ENCODE peak calls at places on chromosomes 11 and 22, in four cellular contexts. One of them, this sample, is unnamed.
A peak's percentile ranks its signal among the peaks of the same experiment; 100 is the strongest.

GRCh38 chr11:34204396-34205279 is 99.2 kb downstream of the NAT10 start:
- DNase-seq in A549: peak; percentile 89
- DNase-seq in transverse colon: no peak
- DNase-seq in stomach: peak; percentile 31
- DNase-seq in this sample: no peak

GRCh38 chr11:44028401-44028800 is 19.4 kb upstream of the ACCSL start:
- DNase-seq in A549: no peak
- DNase-seq in transverse colon: no peak
- DNase-seq in stomach: no peak
- DNase-seq in this sample: no peak

GRCh38 chr22:44721206-44721605 is 19.2 kb downstream of the PRR5 start:
- DNase-seq in A549: no peak
- DNase-seq in transverse colon: no peak
- DNase-seq in stomach: no peak
- DNase-seq in this sample: no peak

GRCh38 chr22:38347944-38348750 is 30.9 kb upstream of the CSNK1E start:
- DNase-seq in A549: no peak
- DNase-seq in transverse colon: peak; percentile 32
- DNase-seq in stomach: peak; percentile 17
- DNase-seq in this sample: peak; percentile 11

GRCh38 chr11:109075976-109076375 is 346.0 kb upstream of the C11orf87 start:
- DNase-seq in A549: no peak
- DNase-seq in transverse colon: no peak
- DNase-seq in stomach: no peak
- DNase-seq in this sample: no peak

GRCh38 chr11:827146-827860 is 416 bp upstream of the CRACR2B start:
- DNase-seq in A549: no peak
- DNase-seq in transverse colon: peak; percentile 74
- DNase-seq in stomach: peak; percentile 84
- DNase-seq in this sample: no peak

GRCh38 chr11:119729581-119730346 is 764 bp upstream of the NECTIN1 start:
- DNase-seq in A549: peak; percentile 37
- DNase-seq in transverse colon: peak; percentile 77
- DNase-seq in stomach: peak; percentile 52
- DNase-seq in this sample: no peak

GRCh38 chr11:73267122-73267846 is 4.9 kb upstream of the P2RY6 start:
- DNase-seq in A549: no peak
- DNase-seq in transverse colon: no peak
- DNase-seq in stomach: peak; percentile 2
- DNase-seq in this sample: no peak

GRCh38 chr11:118918128-118918685 is 7.5 kb downstream of the BCL9L start:
- DNase-seq in A549: peak; percentile 95
- DNase-seq in transverse colon: peak; percentile 92
- DNase-seq in stomach: peak; percentile 78
- DNase-seq in this sample: peak; percentile 88

GRCh38 chr22:42277232-42277753 is 6.8 kb upstream of the TCF20 start:
- DNase-seq in A549: no peak
- DNase-seq in transverse colon: no peak
- DNase-seq in stomach: no peak
- DNase-seq in this sample: no peak

GRCh38 chr11:113867843-113868503 is 7.4 kb downstream of the USP28 start:
- DNase-seq in A549: no peak
- DNase-seq in transverse colon: no peak
- DNase-seq in stomach: no peak
- DNase-seq in this sample: no peak

GRCh38 chr11:76186776-76187279 is 19.5 kb downstream of the WNT11 start:
- DNase-seq in A549: no peak
- DNase-seq in transverse colon: no peak
- DNase-seq in stomach: peak; percentile 59
- DNase-seq in this sample: no peak

GRCh38 chr11:11229691-11230090 is 123.4 kb downstream of the CSNK2A3 start:
- DNase-seq in A549: no peak
- DNase-seq in transverse colon: no peak
- DNase-seq in stomach: no peak
- DNase-seq in this sample: no peak

GRCh38 chr11:9396752-9397151 is 12.3 kb downstream of the IPO7 start:
- DNase-seq in A549: no peak
- DNase-seq in transverse colon: no peak
- DNase-seq in stomach: no peak
- DNase-seq in this sample: no peak

GRCh38 chr11:121904148-121904547 is 211.9 kb downstream of the BLID start:
- DNase-seq in A549: no peak
- DNase-seq in transverse colon: no peak
- DNase-seq in stomach: no peak
- DNase-seq in this sample: no peak

GRCh38 chr22:47000256-47000655 is 237.8 kb downstream of the TBC1D22A start:
- DNase-seq in A549: no peak
- DNase-seq in transverse colon: no peak
- DNase-seq in stomach: no peak
- DNase-seq in this sample: no peak

GRCh38 chr22:24424001-24424900 is 3.1 kb upstream of the ADORA2A start:
- DNase-seq in A549: no peak
- DNase-seq in transverse colon: no peak
- DNase-seq in stomach: no peak
- DNase-seq in this sample: no peak

GRCh38 chr11:44316388-44317240 is 6.7 kb upstream of the ALX4 start:
- DNase-seq in A549: peak; percentile 39
- DNase-seq in transverse colon: no peak
- DNase-seq in stomach: no peak
- DNase-seq in this sample: no peak

GRCh38 chr11:105367129-105367528 is 227.6 kb upstream of the CARD18 start:
- DNase-seq in A549: no peak
- DNase-seq in transverse colon: no peak
- DNase-seq in stomach: no peak
- DNase-seq in this sample: no peak

GRCh38 chr11:43010042-43010441 is 301.8 kb upstream of the API5 start:
- DNase-seq in A549: no peak
- DNase-seq in transverse colon: no peak
- DNase-seq in stomach: no peak
- DNase-seq in this sample: no peak

GRCh38 chr11:70510106-70510505 is 111.8 kb downstream of the CTTN start:
- DNase-seq in A549: no peak
- DNase-seq in transverse colon: no peak
- DNase-seq in stomach: no peak
- DNase-seq in this sample: no peak

GRCh38 chr11:45106006-45106405 is 40.4 kb upstream of the PRDM11 start:
- DNase-seq in A549: no peak
- DNase-seq in transverse colon: no peak
- DNase-seq in stomach: no peak
- DNase-seq in this sample: no peak

GRCh38 chr11:119237515-119237914 is 31.4 kb downstream of the CBL start:
- DNase-seq in A549: no peak
- DNase-seq in transverse colon: no peak
- DNase-seq in stomach: no peak
- DNase-seq in this sample: no peak

GRCh38 chr11:77073328-77074001 is 6.7 kb downstream of the CAPN5 start:
- DNase-seq in A549: peak; percentile 75
- DNase-seq in transverse colon: peak; percentile 93
- DNase-seq in stomach: peak; percentile 77
- DNase-seq in this sample: peak; percentile 89

GRCh38 chr11:15035283-15035682 is 38.1 kb upstream of the CALCB start:
- DNase-seq in A549: no peak
- DNase-seq in transverse colon: no peak
- DNase-seq in stomach: no peak
- DNase-seq in this sample: no peak

GRCh38 chr22:38823637-38824036 is 20.2 kb downstream of the NPTXR start:
- DNase-seq in A549: no peak
- DNase-seq in transverse colon: no peak
- DNase-seq in stomach: no peak
- DNase-seq in this sample: no peak

GRCh38 chr22:25777870-25778269 is 35.9 kb downstream of the MYO18B start:
- DNase-seq in A549: peak; percentile 69
- DNase-seq in transverse colon: no peak
- DNase-seq in stomach: no peak
- DNase-seq in this sample: peak; percentile 17

GRCh38 chr11:87451400-87451799 is 413.7 kb downstream of the TMEM135 start:
- DNase-seq in A549: no peak
- DNase-seq in transverse colon: no peak
- DNase-seq in stomach: no peak
- DNase-seq in this sample: no peak

GRCh38 chr11:46102843-46103242 is 18.4 kb downstream of the PHF21A start:
- DNase-seq in A549: no peak
- DNase-seq in transverse colon: no peak
- DNase-seq in stomach: no peak
- DNase-seq in this sample: no peak

GRCh38 chr11:114219559-114220349 is 76.4 kb upstream of the NNMT start:
- DNase-seq in A549: no peak
- DNase-seq in transverse colon: no peak
- DNase-seq in stomach: no peak
- DNase-seq in this sample: no peak

GRCh38 chr22:24947881-24948280 is 1.4 kb upstream of the LHFPL7 start:
- DNase-seq in A549: no peak
- DNase-seq in transverse colon: no peak
- DNase-seq in stomach: no peak
- DNase-seq in this sample: no peak

GRCh38 chr11:25943777-25944661 is 387.9 kb upstream of the ANO3 start:
- DNase-seq in A549: no peak
- DNase-seq in transverse colon: peak; percentile 25
- DNase-seq in stomach: no peak
- DNase-seq in this sample: no peak

GRCh38 chr11:809287-810039 is at the start of gene RPLP2:
- DNase-seq in A549: peak; percentile 99
- DNase-seq in transverse colon: peak; percentile 98
- DNase-seq in stomach: peak; percentile 99
- DNase-seq in this sample: peak; percentile 97

GRCh38 chr22:17120281-17120680 is 879 bp downstream of the TMEM121B start:
- DNase-seq in A549: peak; percentile 27
- DNase-seq in transverse colon: peak; percentile 34
- DNase-seq in stomach: peak; percentile 51
- DNase-seq in this sample: no peak

GRCh38 chr11:86182976-86183584 is 61.5 kb upstream of the EED start:
- DNase-seq in A549: peak; percentile 56
- DNase-seq in transverse colon: peak; percentile 80
- DNase-seq in stomach: peak; percentile 74
- DNase-seq in this sample: no peak

DNA sequence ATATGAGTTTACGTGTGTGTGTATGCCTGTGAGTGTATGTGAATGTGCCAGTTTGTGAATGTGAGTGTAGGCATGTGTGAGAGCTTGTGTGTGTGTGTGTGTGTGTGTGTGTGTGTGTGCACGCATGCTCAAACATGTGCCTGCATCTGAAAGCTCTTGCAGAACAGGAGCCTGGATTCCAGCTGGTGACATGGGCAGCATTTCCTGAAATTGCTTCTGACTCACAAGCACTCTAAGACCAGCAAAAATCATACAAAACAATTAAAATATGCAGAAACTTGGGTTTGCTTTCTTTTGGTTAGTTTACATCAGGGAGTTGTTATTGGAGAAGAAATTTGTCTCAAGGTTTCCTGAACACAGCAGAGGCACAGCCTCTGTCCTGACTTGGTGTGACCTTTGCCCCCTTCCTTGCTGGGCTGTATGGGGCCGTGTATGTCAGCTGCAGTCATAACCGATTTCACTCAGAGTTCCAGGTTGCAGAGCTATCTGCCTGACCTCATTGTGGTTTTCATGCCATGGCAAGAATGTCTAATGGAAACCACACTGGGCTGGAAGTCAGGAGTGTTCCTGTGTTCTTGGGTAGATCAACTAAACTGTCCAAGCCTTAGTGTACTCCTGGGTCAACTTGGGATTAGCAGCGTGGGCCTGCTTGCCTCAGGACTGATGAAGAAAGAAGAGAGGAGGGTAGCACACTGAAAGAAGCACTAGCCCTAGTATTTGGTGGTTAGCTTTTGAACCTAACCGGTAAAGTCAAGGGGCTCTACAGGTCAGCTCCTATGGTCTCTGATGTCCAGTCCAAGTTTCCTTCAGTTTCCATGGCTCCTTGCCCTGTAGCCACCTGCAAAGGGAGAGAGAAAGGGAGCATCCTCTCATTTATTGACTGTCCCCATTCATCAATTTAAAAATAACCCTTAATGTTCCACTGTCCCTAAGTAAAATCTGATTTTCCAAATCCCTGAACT is 143.7 kb downstream of the SNX19 start:
- DNase-seq in A549: peak; percentile 9
- DNase-seq in transverse colon: peak; percentile 15
- DNase-seq in stomach: peak; percentile 29
- DNase-seq in this sample: peak; percentile 78
- TF ChIP-seq EP300 in A549: no peak
- TF ChIP-seq EP300 in transverse colon: no peak
- TF ChIP-seq EP300 in stomach: no peak
- TF ChIP-seq EP300 in this sample: peak; percentile 37

GRCh38 chr11:35276396-35276795 is 137.4 kb downstream of the CD44 start:
- DNase-seq in A549: peak; percentile 25
- DNase-seq in transverse colon: no peak
- DNase-seq in stomach: peak; percentile 33
- DNase-seq in this sample: no peak
- TF ChIP-seq POLR2A in A549: no peak
- TF ChIP-seq POLR2A in transverse colon: no peak
- TF ChIP-seq POLR2A in stomach: no peak
- TF ChIP-seq POLR2A in this sample: no peak

DNA sequence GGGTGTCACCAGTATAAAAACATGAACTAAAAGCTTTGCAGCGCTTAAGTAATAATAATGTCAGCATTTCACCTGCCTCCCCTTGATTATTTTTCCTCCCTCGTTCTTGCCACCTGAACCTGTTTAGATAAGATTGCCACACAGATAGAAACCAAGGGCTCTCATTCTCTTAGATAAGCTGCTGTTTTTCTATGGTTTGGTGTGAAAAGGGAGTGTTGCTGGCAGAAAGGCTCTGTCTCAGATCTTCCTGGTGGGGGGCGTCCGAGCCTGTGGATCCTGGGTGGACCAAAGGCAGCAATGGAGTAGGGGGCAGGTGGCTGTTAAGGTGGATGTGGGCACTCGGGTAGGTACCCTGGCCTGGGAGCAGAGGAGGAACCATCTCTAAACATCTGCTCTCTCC is 147.5 kb downstream of the ST3GAL4 start:
- DNase-seq in A549: no peak
- DNase-seq in transverse colon: no peak
- DNase-seq in stomach: no peak
- DNase-seq in this sample: no peak
- TF ChIP-seq EP300 in A549: no peak
- TF ChIP-seq EP300 in transverse colon: no peak
- TF ChIP-seq EP300 in stomach: no peak
- TF ChIP-seq EP300 in this sample: no peak

DNA sequence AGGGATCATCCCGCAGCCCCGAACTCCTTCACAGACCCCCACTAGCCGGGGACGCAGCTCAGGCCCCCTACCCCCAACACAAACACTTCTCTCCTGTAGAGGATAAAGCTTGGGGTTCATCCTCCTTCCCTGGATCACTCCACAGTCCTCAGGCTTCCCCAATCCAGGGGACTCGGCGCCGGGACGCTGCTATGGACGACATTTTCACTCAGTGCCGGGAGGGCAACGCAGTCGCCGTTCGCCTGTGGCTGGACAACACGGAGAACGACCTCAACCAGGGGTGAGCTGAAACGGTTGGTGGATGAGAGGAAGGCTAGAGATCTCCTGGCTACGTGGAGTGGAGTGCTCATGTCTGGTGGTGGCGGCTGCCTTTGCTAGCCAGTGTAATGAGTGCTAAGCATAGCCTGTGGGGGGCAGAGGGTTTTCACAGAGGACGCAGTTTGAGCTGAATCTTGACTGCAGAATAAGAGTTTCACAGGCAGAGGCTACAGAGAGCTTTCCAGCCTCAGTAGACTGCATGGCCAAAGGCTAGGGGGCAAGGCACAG is 580 bp downstream of the ILK start:
- DNase-seq in A549: peak; percentile 37
- DNase-seq in transverse colon: peak; percentile 57
- DNase-seq in stomach: peak; percentile 45
- DNase-seq in this sample: peak; percentile 38
- TF ChIP-seq POLR2A in A549: no peak
- TF ChIP-seq POLR2A in transverse colon: peak; percentile 32
- TF ChIP-seq POLR2A in stomach: no peak
- TF ChIP-seq POLR2A in this sample: no peak